ENCODE peak calls at places on chromosomes 1 and 21, in seven cellular contexts. E is HCT116, L is K562, I is HepG2, B is GM12878, T is H1, N is SK-N-SH. U is an unnamed sample.

GRCh38 chr21:42496839-42497202 is 797 bp upstream of the RSPH1 start:
- DNase-seq in I (no peak), L (no peak), N (peak), E (no peak), T (no peak), B (no peak), U (peak)

GRCh38 chr1:75482951-75483350 is 128.0 kb downstream of the SLC44A5 start:
- DNase-seq in E (no peak), N (no peak), L (no peak), T (no peak), I (no peak), B (no peak), U (no peak)

GRCh38 chr21:34992736-34993135 is 56.4 kb downstream of the RUNX1 start:
- DNase-seq in T (no peak), B (no peak), E (no peak), I (no peak), N (no peak), L (no peak), U (no peak)

GRCh38 chr1:37965301-37965700 is 18.4 kb upstream of the INPP5B start:
- DNase-seq in I (no peak), T (no peak), B (no peak), E (no peak), L (no peak), N (no peak), U (no peak)

GRCh38 chr1:172946814-172947507 is 103.8 kb downstream of the TNFSF18 start:
- DNase-seq in E (no peak), N (no peak), I (no peak), L (no peak), T (no peak), B (no peak), U (no peak)

GRCh38 chr1:182035097-182035770 is 26.3 kb downstream of the ZNF648 start:
- DNase-seq in L (peak), E (no peak), I (no peak), T (peak), B (no peak), N (no peak), U (no peak)

GRCh38 chr1:241181971-241182370 is 175.0 kb downstream of the RGS7 start:
- DNase-seq in E (no peak), T (no peak), L (no peak), N (no peak), I (no peak), B (no peak), U (no peak)

GRCh38 chr1:231612393-231613089 is 14.0 kb upstream of the DISC1 start:
- DNase-seq in N (no peak), T (no peak), E (no peak), I (no peak), B (peak), L (no peak), U (no peak)

GRCh38 chr1:237152506-237153335 is 110.7 kb downstream of the RYR2 start:
- DNase-seq in I (no peak), B (no peak), E (no peak), N (no peak), T (no peak), L (no peak), U (no peak)

GRCh38 chr1:232884262-232884661 is 66.1 kb upstream of the NTPCR start:
- DNase-seq in L (no peak), N (no peak), E (no peak), T (no peak), B (no peak), I (no peak), U (no peak)

GRCh38 chr21:29018540-29018939 is 609 bp downstream of the RWDD2B start:
- DNase-seq in N (peak), E (no peak), B (no peak), L (peak), I (no peak), T (no peak), U (no peak)

GRCh38 chr1:53303651-53304515 is 24.0 kb downstream of the LRP8 start:
- DNase-seq in N (no peak), I (no peak), L (no peak), E (no peak), T (no peak), B (no peak), U (no peak)

GRCh38 chr1:156801409-156802121 is 15.1 kb downstream of the SH2D2A start:
- DNase-seq in E (no peak), T (no peak), N (peak), I (no peak), B (no peak), L (no peak), U (no peak)

GRCh38 chr1:217369271-217369981 is 261.5 kb downstream of the GPATCH2 start:
- DNase-seq in N (no peak), E (no peak), B (peak), L (no peak), I (no peak), T (no peak), U (no peak)

GRCh38 chr1:180243517-180244221 is 13.6 kb downstream of the LHX4 start:
- DNase-seq in T (no peak), E (no peak), N (no peak), I (peak), L (peak), B (no peak), U (no peak)

GRCh38 chr1:37307907-37308570 is 166.3 kb upstream of the ZC3H12A start:
- DNase-seq in E (no peak), T (no peak), B (no peak), I (no peak), L (no peak), N (no peak), U (no peak)

GRCh38 chr1:67713071-67713806 is 28.2 kb downstream of the GADD45A start:
- DNase-seq in L (peak), B (no peak), N (peak), E (peak), T (no peak), I (peak), U (peak)

GRCh38 chr1:238409947-238410346 is 519.2 kb upstream of the ZP4 start:
- DNase-seq in N (no peak), L (no peak), E (no peak), B (no peak), T (no peak), I (no peak), U (no peak)

GRCh38 chr1:81142099-81142776 is 658.5 kb upstream of the ADGRL2 start:
- DNase-seq in I (no peak), B (no peak), T (no peak), N (no peak), E (no peak), L (no peak), U (no peak)

GRCh38 chr1:83077411-83077810 is 921.5 kb downstream of the TTLL7 start:
- DNase-seq in T (no peak), N (no peak), E (no peak), L (no peak), B (no peak), I (no peak), U (no peak)

GRCh38 chr1:53470155-53470554 is 11.0 kb downstream of the DMRTB1 start:
- DNase-seq in E (peak), I (peak), N (no peak), T (peak), L (peak), B (no peak), U (no peak)

GRCh38 chr1:215568287-215568692 is 1.2 kb downstream of the KCTD3 start:
- DNase-seq in T (no peak), N (peak), E (no peak), L (peak), B (no peak), I (no peak), U (peak)

GRCh38 chr1:85296980-85297379 is 20.5 kb upstream of the BCL10 start:
- DNase-seq in L (no peak), B (no peak), E (no peak), I (no peak), N (no peak), T (no peak), U (peak)

GRCh38 chr1:116325922-116326321 is 47.1 kb upstream of the ATP1A1 start:
- DNase-seq in T (no peak), E (no peak), I (no peak), N (no peak), B (no peak), L (no peak), U (no peak)

GRCh38 chr1:247268390-247269045 is 12.6 kb downstream of the VN1R5 start:
- DNase-seq in L (no peak), E (no peak), B (no peak), I (no peak), T (no peak), N (no peak), U (no peak)

GRCh38 chr1:942411-942821 is 16.6 kb downstream of the NOC2L start:
- DNase-seq in E (no peak), B (no peak), T (no peak), I (no peak), N (peak), L (peak), U (no peak)

GRCh38 chr1:939511-940107 is 15.9 kb downstream of the SAMD11 start:
- DNase-seq in N (no peak), T (no peak), E (no peak), L (no peak), I (no peak), B (no peak), U (no peak)

GRCh38 chr1:940121-941026 is 16.7 kb downstream of the SAMD11 start:
- DNase-seq in T (no peak), E (no peak), B (no peak), N (peak), I (peak), L (peak), U (peak)

GRCh38 chr1:941588-942383 is 17.3 kb downstream of the NOC2L start:
- DNase-seq in L (peak), B (no peak), E (no peak), T (peak), I (peak), N (peak), U (peak)

DNA sequence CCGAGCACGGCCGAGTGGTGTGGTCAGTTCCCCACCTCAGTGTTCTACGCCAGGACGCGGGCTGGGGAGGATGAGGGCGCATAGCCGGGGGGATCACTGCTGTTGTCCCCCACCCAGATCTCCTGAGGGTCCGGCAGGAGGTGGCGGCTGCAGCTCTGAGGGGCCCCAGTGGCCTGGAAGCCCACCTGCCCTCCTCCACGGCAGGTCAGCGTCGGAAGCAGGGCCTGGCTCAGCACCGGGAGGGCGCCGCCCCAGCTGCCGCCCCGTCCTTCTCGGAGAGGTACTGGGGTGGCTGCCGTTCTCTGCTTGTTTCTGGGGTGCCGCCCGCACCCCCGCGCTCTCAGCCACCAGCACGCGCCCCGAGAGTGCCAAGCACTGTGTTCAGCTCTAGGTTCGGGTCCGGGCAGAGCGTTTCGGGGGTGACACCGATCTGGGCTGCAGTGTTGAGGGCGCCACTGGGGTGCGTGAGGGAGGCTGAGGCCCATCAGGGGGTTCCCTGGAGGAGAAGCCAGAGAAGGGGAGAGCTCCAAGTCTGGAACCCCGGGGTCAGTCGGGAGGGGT is 17.4 kb downstream of the SAMD11 start:
- DNase-seq in E (no peak), I (no peak), B (no peak), N (no peak), L (no peak), T (no peak), U (no peak)
- TF ChIP-seq JUND in E (no peak), I (no peak), B (no peak), N (no peak), L (no peak), T (no peak), U (no peak)

DNA sequence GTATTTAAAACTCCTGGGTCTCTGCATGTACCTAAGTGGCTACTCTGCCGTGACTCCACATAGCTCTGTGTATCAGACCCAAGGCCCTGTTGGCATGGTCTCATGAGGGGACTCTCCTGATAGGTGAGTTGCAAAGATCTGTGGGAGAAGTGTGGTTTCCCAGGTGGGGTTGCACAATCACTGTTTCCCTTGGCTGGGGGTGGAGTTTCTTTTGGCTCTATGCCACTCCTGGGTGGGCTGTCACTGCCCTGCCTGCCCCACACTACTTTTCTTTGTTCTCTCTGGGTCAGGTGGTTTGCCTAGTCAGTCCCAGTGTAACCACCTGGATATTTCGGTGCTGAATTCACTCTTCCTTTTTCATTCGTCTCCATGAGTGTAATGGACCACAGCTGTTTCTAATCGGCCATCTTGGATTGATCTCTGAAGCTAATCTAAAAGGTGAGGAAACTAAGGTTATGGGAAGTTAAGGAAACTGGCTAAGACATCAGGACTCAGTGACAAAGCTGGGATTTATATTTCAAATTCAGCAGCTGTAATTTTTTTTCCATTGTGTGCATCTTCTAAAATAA is 97.1 kb upstream of the CACYBP start:
- DNase-seq in T (no peak), I (peak), N (no peak), L (no peak), B (no peak), E (no peak), U (no peak)
- TF ChIP-seq JUND in T (no peak), I (no peak), N (no peak), L (no peak), B (no peak), E (no peak), U (no peak)

DNA sequence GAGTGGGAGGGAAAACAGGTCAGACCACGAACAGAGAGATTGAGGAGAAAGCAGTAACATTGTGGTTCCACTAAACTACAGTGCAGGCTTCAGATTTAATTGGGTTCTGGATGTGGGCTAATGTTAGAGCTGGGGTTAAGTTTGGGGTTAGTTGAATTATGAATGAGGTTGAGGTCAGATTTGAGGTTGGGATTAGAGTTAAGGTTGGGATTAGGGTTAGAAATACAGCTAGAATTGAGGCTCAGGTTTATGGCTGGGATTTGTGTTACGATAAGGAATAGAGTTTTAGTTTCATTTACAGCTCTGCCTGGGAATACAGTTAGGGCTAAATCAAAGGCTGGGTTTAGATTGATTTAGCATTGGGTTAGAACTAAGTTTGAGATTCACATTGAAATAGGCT is 1.8 kb upstream of the VSIG8 start:
- DNase-seq in T (no peak), E (no peak), L (no peak), I (no peak), N (no peak), B (no peak), U (no peak)
- TF ChIP-seq JUND in T (no peak), E (no peak), L (no peak), I (no peak), N (no peak), B (no peak), U (no peak)

GRCh38 chr21:44949161-44950015 is 9.6 kb downstream of the SLX9 start:
- DNase-seq in B (no peak), N (peak), I (peak), T (peak), E (peak), L (peak), U (peak)

GRCh38 chr21:44946254-44947041 is 6.6 kb downstream of the SLX9 start:
- DNase-seq in B (no peak), T (no peak), L (no peak), I (no peak), E (no peak), N (no peak), U (no peak)

GRCh38 chr21:44947111-44947929 is 7.5 kb downstream of the SLX9 start:
- DNase-seq in E (no peak), N (no peak), B (no peak), L (no peak), T (no peak), I (no peak), U (no peak)

GRCh38 chr21:44948426-44949120 is 8.7 kb downstream of the SLX9 start:
- DNase-seq in T (no peak), L (no peak), B (no peak), E (no peak), N (no peak), I (no peak), U (no peak)

DNA sequence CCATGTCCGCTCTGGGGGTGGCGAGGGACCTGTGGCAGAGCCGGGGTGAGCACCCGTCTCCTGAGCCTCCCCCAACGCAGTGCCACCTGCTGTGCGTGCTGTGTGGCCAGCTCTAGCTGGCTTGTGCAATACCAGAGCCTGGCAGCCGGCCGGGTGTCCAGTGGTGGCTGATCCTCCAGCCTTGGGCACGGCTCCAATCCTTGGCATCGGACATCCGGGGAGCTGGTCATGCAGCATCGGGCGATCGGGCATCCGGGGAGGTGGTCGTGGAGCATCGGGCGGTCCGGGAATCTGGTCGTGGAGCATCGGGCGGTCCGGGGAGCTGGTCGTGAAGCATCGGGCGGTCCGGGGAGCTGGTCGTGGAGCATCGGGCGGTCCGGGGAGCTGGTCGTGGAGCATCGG is 8.1 kb downstream of the SLX9 start:
- DNase-seq in I (no peak), B (no peak), L (no peak), N (no peak), T (no peak), E (no peak), U (no peak)
- TF ChIP-seq JUND in I (no peak), B (no peak), L (no peak), N (no peak), T (no peak), E (no peak), U (no peak)

U was measured in T47D.